ENCODE peak calls at places on chromosomes 11 and 22, in nine cellular contexts. One of them, this sample, is unnamed.

GRCh38 chr11:65412271-65413076 is 10.1 kb upstream of the NEAT1 start:
- DNase-seq in spleen: peak; percentile 59
- DNase-seq in esophagus muscularis mucosa: no peak
- DNase-seq in sigmoid colon: peak; percentile 62
- DNase-seq in stomach: no peak
- DNase-seq in SK-N-SH: no peak
- DNase-seq in Panc1: no peak
- DNase-seq in transverse colon: no peak
- DNase-seq in GM23338: no peak
- DNase-seq in this sample: peak; percentile 56

GRCh38 chr22:49667236-49667635 is 160.4 kb downstream of the BRD1 start:
- DNase-seq in spleen: peak; percentile 77
- DNase-seq in esophagus muscularis mucosa: no peak
- DNase-seq in sigmoid colon: peak; percentile 67
- DNase-seq in stomach: no peak
- DNase-seq in SK-N-SH: no peak
- DNase-seq in Panc1: no peak
- DNase-seq in transverse colon: peak; percentile 22
- DNase-seq in GM23338: no peak
- DNase-seq in this sample: no peak

GRCh38 chr11:64384981-64385952 is 26.3 kb downstream of the RPS6KA4 start:
- DNase-seq in spleen: no peak
- DNase-seq in esophagus muscularis mucosa: no peak
- DNase-seq in sigmoid colon: no peak
- DNase-seq in stomach: no peak
- DNase-seq in SK-N-SH: no peak
- DNase-seq in Panc1: no peak
- DNase-seq in transverse colon: no peak
- DNase-seq in GM23338: no peak
- DNase-seq in this sample: no peak

GRCh38 chr11:89293966-89294679 is 116.4 kb downstream of the TYR start:
- DNase-seq in spleen: no peak
- DNase-seq in esophagus muscularis mucosa: no peak
- DNase-seq in sigmoid colon: peak; percentile 53
- DNase-seq in stomach: no peak
- DNase-seq in SK-N-SH: no peak
- DNase-seq in Panc1: no peak
- DNase-seq in transverse colon: no peak
- DNase-seq in GM23338: peak; percentile 67
- DNase-seq in this sample: peak; percentile 54

GRCh38 chr11:114762437-114762836 is 84.1 kb downstream of the NXPE2 start:
- DNase-seq in spleen: no peak
- DNase-seq in esophagus muscularis mucosa: no peak
- DNase-seq in sigmoid colon: peak; percentile 80
- DNase-seq in stomach: peak; percentile 48
- DNase-seq in SK-N-SH: peak; percentile 77
- DNase-seq in Panc1: no peak
- DNase-seq in transverse colon: peak; percentile 86
- DNase-seq in GM23338: peak; percentile 83
- DNase-seq in this sample: peak; percentile 82

GRCh38 chr11:15507592-15507991 is 392.9 kb downstream of the INSC start:
- DNase-seq in spleen: no peak
- DNase-seq in esophagus muscularis mucosa: no peak
- DNase-seq in sigmoid colon: no peak
- DNase-seq in stomach: peak; percentile 49
- DNase-seq in SK-N-SH: no peak
- DNase-seq in Panc1: no peak
- DNase-seq in transverse colon: peak; percentile 37
- DNase-seq in GM23338: no peak
- DNase-seq in this sample: no peak

GRCh38 chr11:2802389-2803185 is 83.0 kb downstream of the CDKN1C start:
- DNase-seq in spleen: peak; percentile 60
- DNase-seq in esophagus muscularis mucosa: no peak
- DNase-seq in sigmoid colon: peak; percentile 42
- DNase-seq in stomach: peak; percentile 22
- DNase-seq in SK-N-SH: no peak
- DNase-seq in Panc1: no peak
- DNase-seq in transverse colon: peak; percentile 4
- DNase-seq in GM23338: no peak
- DNase-seq in this sample: peak; percentile 50

GRCh38 chr11:7442588-7443215 is 42.6 kb upstream of the OLFML1 start:
- DNase-seq in spleen: peak; percentile 87
- DNase-seq in esophagus muscularis mucosa: no peak
- DNase-seq in sigmoid colon: peak; percentile 77
- DNase-seq in stomach: peak; percentile 76
- DNase-seq in SK-N-SH: peak; percentile 67
- DNase-seq in Panc1: peak; percentile 56
- DNase-seq in transverse colon: peak; percentile 75
- DNase-seq in GM23338: peak; percentile 84
- DNase-seq in this sample: peak; percentile 79

GRCh38 chr11:69425895-69426544 is 55.4 kb upstream of the LINC01488 start:
- DNase-seq in spleen: peak; percentile 61
- DNase-seq in esophagus muscularis mucosa: no peak
- DNase-seq in sigmoid colon: no peak
- DNase-seq in stomach: no peak
- DNase-seq in SK-N-SH: no peak
- DNase-seq in Panc1: no peak
- DNase-seq in transverse colon: no peak
- DNase-seq in GM23338: no peak
- DNase-seq in this sample: no peak

GRCh38 chr22:22374579-22374978 is 130.0 kb downstream of the VPREB1 start:
- DNase-seq in spleen: no peak
- DNase-seq in esophagus muscularis mucosa: no peak
- DNase-seq in sigmoid colon: no peak
- DNase-seq in stomach: no peak
- DNase-seq in SK-N-SH: no peak
- DNase-seq in Panc1: no peak
- DNase-seq in transverse colon: no peak
- DNase-seq in GM23338: no peak
- DNase-seq in this sample: no peak
- H3K4me1 ChIP-seq in spleen: no peaks in the 10 kb centered on the region
- H3K4me1 ChIP-seq in esophagus muscularis mucosa: no peaks in the 10 kb centered on the region
- H3K4me1 ChIP-seq in sigmoid colon: no peaks in the 10 kb centered on the region
- H3K4me1 ChIP-seq in stomach: no peaks in the 10 kb centered on the region
- H3K4me1 ChIP-seq in SK-N-SH: no peaks in the 10 kb centered on the region
- H3K4me1 ChIP-seq in Panc1: no peaks in the 10 kb centered on the region
- H3K4me1 ChIP-seq in transverse colon: no peaks in the 10 kb centered on the region
- H3K4me1 ChIP-seq in GM23338: no peaks in the 10 kb centered on the region
- H3K4me1 ChIP-seq in this sample: no peaks in the 10 kb centered on the region

GRCh38 chr11:117985953-117986887 is at the start of gene IL10RA:
- DNase-seq in spleen: peak; percentile 98
- DNase-seq in esophagus muscularis mucosa: no peak
- DNase-seq in sigmoid colon: peak; percentile 91
- DNase-seq in stomach: peak; percentile 84
- DNase-seq in SK-N-SH: peak; percentile 95
- DNase-seq in Panc1: no peak
- DNase-seq in transverse colon: peak; percentile 90
- DNase-seq in GM23338: peak; percentile 91
- DNase-seq in this sample: no peak
- TF ChIP-seq POLR2AphosphoS5 in spleen: peak; percentile 99
- TF ChIP-seq POLR2AphosphoS5 in esophagus muscularis mucosa: peak; percentile 73
- TF ChIP-seq POLR2AphosphoS5 in sigmoid colon: peak; percentile 80
- TF ChIP-seq POLR2AphosphoS5 in stomach: peak; percentile 90
- TF ChIP-seq POLR2AphosphoS5 in SK-N-SH: no peak
- TF ChIP-seq POLR2AphosphoS5 in Panc1: no peak
- TF ChIP-seq POLR2AphosphoS5 in transverse colon: peak; percentile 93
- TF ChIP-seq POLR2AphosphoS5 in GM23338: peak; percentile 77
- TF ChIP-seq POLR2AphosphoS5 in this sample: no peak

DNA sequence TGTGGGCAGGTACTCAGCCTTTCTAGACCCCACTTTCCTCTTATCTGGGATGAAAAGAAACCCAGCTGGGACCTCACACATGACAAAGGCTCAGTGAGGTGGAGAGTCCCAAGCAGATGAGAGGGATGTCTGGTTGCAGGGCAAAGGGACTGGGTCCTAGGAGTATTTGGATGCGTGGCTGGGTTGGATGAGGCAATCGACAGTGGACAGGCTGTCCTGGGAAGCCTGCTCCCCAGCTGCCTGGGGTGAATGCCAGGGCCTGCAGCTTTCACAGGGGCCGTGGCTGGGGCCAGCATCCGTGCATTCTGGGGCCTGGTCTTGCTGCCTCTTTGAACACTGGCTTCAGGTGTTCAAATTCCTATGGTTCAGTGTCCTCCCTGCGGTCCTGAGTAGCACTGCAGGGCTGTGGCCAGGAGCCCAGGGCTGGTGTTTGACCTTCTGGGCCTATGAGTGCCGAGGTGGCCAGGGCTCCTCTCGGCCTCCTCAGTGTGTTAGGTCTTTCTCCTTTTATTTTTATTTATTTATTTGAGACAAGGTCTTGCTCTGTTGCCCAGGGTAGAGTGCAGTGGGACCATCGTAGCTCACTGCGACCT is 65.3 kb downstream of the MCM5 start:
- DNase-seq in spleen: no peak
- DNase-seq in esophagus muscularis mucosa: no peak
- DNase-seq in sigmoid colon: peak; percentile 87
- DNase-seq in stomach: no peak
- DNase-seq in SK-N-SH: no peak
- DNase-seq in Panc1: no peak
- DNase-seq in transverse colon: peak; percentile 34
- DNase-seq in GM23338: no peak
- DNase-seq in this sample: no peak
- TF ChIP-seq CTCF in spleen: no peak
- TF ChIP-seq CTCF in esophagus muscularis mucosa: no peak
- TF ChIP-seq CTCF in sigmoid colon: no peak
- TF ChIP-seq CTCF in stomach: no peak
- TF ChIP-seq CTCF in SK-N-SH: no peak
- TF ChIP-seq CTCF in Panc1: no peak
- TF ChIP-seq CTCF in transverse colon: no peak
- TF ChIP-seq CTCF in GM23338: no peak
- TF ChIP-seq CTCF in this sample: no peak

DNA sequence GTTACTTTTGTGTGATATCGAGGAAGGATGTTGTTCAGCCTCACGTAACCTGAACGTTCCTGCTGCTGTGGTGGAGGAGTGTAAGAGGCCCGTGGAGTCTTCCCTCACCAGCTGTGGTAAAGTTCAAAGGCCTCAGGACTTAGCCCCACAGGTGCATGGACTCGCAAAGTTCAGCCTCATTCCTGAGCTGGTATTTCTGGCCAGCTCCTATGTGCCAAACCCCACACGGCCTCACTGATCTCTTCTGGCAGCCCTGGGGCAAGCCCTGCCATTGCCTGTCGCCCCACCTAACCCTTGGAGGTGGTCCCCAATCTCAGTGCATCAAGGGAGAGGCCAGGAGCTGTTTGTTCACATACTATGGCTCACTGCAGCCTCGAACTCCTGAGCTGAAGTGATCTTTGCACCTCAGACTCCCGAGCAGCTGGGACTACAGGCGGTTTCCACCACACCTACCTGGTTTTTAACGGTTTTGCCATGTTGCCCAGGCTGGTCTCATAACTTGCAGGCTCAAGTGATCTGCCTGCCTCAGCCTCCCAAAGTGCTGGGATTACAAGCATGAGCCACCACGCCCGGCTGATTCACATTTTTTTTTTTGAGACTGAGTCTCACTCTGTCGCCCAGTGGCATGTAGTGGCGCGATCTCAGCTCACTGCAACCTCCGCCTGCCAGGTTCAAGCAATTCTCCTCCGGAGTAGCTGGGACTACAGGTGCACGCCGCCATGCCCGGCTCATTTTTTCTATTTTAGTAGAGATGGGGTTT is 2.2 kb downstream of the PHRF1 start:
- DNase-seq in spleen: no peak
- DNase-seq in esophagus muscularis mucosa: no peak
- DNase-seq in sigmoid colon: no peak
- DNase-seq in stomach: no peak
- DNase-seq in SK-N-SH: no peak
- DNase-seq in Panc1: no peak
- DNase-seq in transverse colon: no peak
- DNase-seq in GM23338: no peak
- DNase-seq in this sample: no peak
- H3K4me1 ChIP-seq in spleen: peaks cover 47% of the 10 kb centered on the region
- H3K4me1 ChIP-seq in esophagus muscularis mucosa: peaks cover 63% of the 10 kb centered on the region
- H3K4me1 ChIP-seq in sigmoid colon: peaks cover 51% of the 10 kb centered on the region
- H3K4me1 ChIP-seq in stomach: peaks cover 72% of the 10 kb centered on the region
- H3K4me1 ChIP-seq in SK-N-SH: peaks cover 29% of the 10 kb centered on the region
- H3K4me1 ChIP-seq in Panc1: peaks cover 35% of the 10 kb centered on the region
- H3K4me1 ChIP-seq in transverse colon: peaks cover 34% of the 10 kb centered on the region
- H3K4me1 ChIP-seq in GM23338: peaks cover 10% of the 10 kb centered on the region
- H3K4me1 ChIP-seq in this sample: peaks cover 56% of the 10 kb centered on the region

DNA sequence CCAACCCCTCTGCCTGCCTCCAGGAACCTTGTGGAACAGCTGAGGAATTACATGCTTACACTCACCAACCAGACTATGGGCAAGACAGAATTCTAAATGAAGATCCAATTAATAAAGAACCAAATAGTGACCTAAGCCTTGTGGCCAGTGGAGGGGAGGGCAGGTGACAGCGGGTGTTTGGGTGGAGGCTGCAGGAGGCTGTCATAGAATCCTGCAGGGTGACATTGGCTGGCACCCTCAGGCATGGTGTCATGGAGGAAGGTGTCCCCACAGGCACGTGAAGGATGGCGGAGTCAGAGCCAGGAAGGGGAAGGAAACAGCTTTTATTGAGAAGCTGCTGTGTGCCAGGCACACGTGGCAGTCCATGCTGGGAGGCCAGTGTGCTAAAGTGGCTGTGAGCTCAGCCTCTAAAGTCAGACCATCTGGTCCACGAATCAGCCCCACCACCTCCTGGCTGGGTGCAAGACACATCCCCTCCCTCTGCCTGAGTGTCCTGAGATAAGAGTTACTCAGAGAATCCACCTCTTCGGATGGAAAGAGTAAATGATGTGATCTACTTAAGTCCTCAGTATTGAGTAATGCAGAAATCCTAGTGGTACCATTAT is 8.7 kb downstream of the MYO18B start:
- DNase-seq in spleen: no peak
- DNase-seq in esophagus muscularis mucosa: no peak
- DNase-seq in sigmoid colon: no peak
- DNase-seq in stomach: no peak
- DNase-seq in SK-N-SH: no peak
- DNase-seq in Panc1: no peak
- DNase-seq in transverse colon: no peak
- DNase-seq in GM23338: no peak
- DNase-seq in this sample: no peak
- TF ChIP-seq POLR2AphosphoS5 in spleen: no peak
- TF ChIP-seq POLR2AphosphoS5 in esophagus muscularis mucosa: no peak
- TF ChIP-seq POLR2AphosphoS5 in sigmoid colon: no peak
- TF ChIP-seq POLR2AphosphoS5 in stomach: no peak
- TF ChIP-seq POLR2AphosphoS5 in SK-N-SH: no peak
- TF ChIP-seq POLR2AphosphoS5 in Panc1: no peak
- TF ChIP-seq POLR2AphosphoS5 in transverse colon: no peak
- TF ChIP-seq POLR2AphosphoS5 in GM23338: no peak
- TF ChIP-seq POLR2AphosphoS5 in this sample: no peak

GRCh38 chr22:19554834-19555404 is 30.7 kb upstream of the CLDN5 start:
- DNase-seq in spleen: no peak
- DNase-seq in esophagus muscularis mucosa: no peak
- DNase-seq in sigmoid colon: peak; percentile 26
- DNase-seq in stomach: no peak
- DNase-seq in SK-N-SH: peak; percentile 40
- DNase-seq in Panc1: no peak
- DNase-seq in transverse colon: no peak
- DNase-seq in GM23338: peak; percentile 85
- DNase-seq in this sample: peak; percentile 55
- TF ChIP-seq CTCF in spleen: no peak
- TF ChIP-seq CTCF in esophagus muscularis mucosa: no peak
- TF ChIP-seq CTCF in sigmoid colon: no peak
- TF ChIP-seq CTCF in stomach: no peak
- TF ChIP-seq CTCF in SK-N-SH: peak; percentile 7
- TF ChIP-seq CTCF in Panc1: no peak
- TF ChIP-seq CTCF in transverse colon: no peak
- TF ChIP-seq CTCF in GM23338: peak; percentile 23
- TF ChIP-seq CTCF in this sample: no peak

GRCh38 chr11:111734383-111735261 is 31.6 kb downstream of the PPP2R1B start:
- DNase-seq in spleen: peak; percentile 58
- DNase-seq in esophagus muscularis mucosa: no peak
- DNase-seq in sigmoid colon: no peak
- DNase-seq in stomach: no peak
- DNase-seq in SK-N-SH: peak; percentile 42
- DNase-seq in Panc1: no peak
- DNase-seq in transverse colon: no peak
- DNase-seq in GM23338: no peak
- DNase-seq in this sample: no peak
- H3K4me1 ChIP-seq in spleen: no peaks in the 10 kb centered on the region
- H3K4me1 ChIP-seq in esophagus muscularis mucosa: peaks cover 92% of the 10 kb centered on the region
- H3K4me1 ChIP-seq in sigmoid colon: peaks cover 83% of the 10 kb centered on the region
- H3K4me1 ChIP-seq in stomach: peaks cover 93% of the 10 kb centered on the region
- H3K4me1 ChIP-seq in SK-N-SH: peaks cover 76% of the 10 kb centered on the region
- H3K4me1 ChIP-seq in Panc1: peaks cover 9% of the 10 kb centered on the region
- H3K4me1 ChIP-seq in transverse colon: peaks cover 39% of the 10 kb centered on the region
- H3K4me1 ChIP-seq in GM23338: peaks cover 2% of the 10 kb centered on the region
- H3K4me1 ChIP-seq in this sample: peaks cover 84% of the 10 kb centered on the region

This sample was measured in suprapubic skin.